ENCODE peak calls at places on chromosomes 2 and 18, in four cellular contexts. Y, Q, H and I are unnamed samples.

GRCh38 chr2:103172821-103173220 is 411.0 kb downstream of the TMEM182 start:
- DNase-seq in Y (no peak), Q (no peak), H (no peak), I (no peak)

GRCh38 chr2:106869512-106870276 is 16.3 kb downstream of the ST6GAL2 start:
- DNase-seq in Y (peak), Q (peak), H (no peak), I (peak)

GRCh38 chr18:79952996-79953559 is 1.6 kb upstream of the SLC66A2 start:
- DNase-seq in Y (peak), Q (peak), H (no peak), I (peak)

GRCh38 chr18:79519751-79520472 is 124.2 kb downstream of the NFATC1 start:
- DNase-seq in Y (no peak), Q (peak), H (peak), I (peak)

GRCh38 chr2:54836477-54836876 is 113.0 kb downstream of the EML6 start:
- DNase-seq in Y (no peak), Q (no peak), H (no peak), I (no peak)

GRCh38 chr2:67825476-67825875 is 237.3 kb downstream of the C1D start:
- DNase-seq in Y (no peak), Q (no peak), H (peak), I (no peak)

GRCh38 chr18:43067570-43067969 is 47.9 kb downstream of the RIT2 start:
- DNase-seq in Y (no peak), Q (peak), H (no peak), I (no peak)

GRCh38 chr18:63956755-63957154 is 7.7 kb downstream of the HMSD start:
- DNase-seq in Y (no peak), Q (no peak), H (no peak), I (no peak)

DNA sequence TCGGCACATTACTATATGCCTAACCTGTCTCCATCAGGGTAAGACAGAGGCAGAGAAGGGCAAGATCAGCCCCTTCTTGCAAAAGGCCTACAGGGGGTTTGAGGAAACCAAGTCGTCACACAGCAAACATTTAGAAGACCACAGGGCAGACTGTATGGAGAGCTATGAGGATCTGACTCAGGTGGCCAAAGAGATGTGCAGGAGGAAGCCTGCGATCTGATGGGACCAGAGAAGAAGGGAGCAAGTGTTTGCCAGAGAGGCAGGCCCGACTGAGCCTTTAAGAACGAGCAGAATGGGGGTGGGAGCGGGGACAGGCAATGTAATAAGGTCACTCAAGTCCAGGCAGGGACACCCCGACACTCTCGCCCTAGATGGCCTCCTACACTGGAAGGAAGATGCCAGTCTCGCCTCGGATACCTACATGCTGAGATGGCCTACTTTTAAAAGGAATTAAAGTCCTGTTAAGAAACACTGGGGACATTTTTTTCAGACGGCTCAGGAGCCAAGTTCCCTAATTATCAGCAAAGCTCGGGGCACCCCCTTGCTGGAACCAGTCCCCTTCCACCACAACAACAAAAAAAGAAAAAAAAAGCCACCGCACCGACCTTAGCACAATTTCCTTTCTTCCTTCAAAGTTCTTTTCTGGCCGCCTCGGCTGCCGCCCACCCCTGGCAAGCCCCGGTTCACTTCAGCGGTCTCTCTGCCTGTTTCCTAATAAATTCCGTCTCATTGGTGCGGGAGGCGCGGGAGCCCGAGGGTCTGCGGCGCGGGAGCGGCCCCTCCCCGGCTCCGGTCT is 1.5 kb downstream of the SFXN5 start:
- DNase-seq in Y (no peak), Q (no peak), H (peak), I (no peak)
- H3K4ac ChIP-seq in Y (no peak), Q (peak), H (peak), I (no peak)

GRCh38 chr2:181112916-181113315 is 132.5 kb downstream of the UBE2E3 start:
- DNase-seq in Y (no peak), Q (no peak), H (no peak), I (no peak)

GRCh38 chr2:181114021-181114420 is 133.6 kb downstream of the UBE2E3 start:
- DNase-seq in Y (no peak), Q (no peak), H (no peak), I (no peak)

GRCh38 chr2:181120625-181121024 is 140.2 kb downstream of the UBE2E3 start:
- DNase-seq in Y (no peak), Q (no peak), H (no peak), I (no peak)

GRCh38 chr2:181117176-181117925 is 136.9 kb downstream of the UBE2E3 start:
- DNase-seq in Y (no peak), Q (no peak), H (no peak), I (no peak)

DNA sequence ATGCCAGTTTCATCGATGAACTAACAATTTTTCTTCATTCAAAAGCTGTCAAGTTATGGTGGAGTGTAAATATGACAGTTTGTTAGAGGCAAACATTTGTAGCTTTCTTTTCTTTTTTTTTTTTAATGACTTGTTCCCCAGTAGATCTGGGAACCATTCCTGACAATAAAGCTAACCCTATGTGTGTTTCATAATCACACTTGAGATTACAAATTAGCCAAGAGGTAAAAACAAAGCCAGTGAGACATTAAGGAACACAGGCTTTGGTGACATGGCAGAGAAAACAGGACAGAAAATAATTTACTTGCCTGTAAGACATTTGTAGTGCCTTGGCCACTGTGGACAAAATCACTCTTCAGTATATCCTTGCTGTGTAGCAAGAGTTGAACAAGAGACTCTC is 135.8 kb downstream of the UBE2E3 start:
- DNase-seq in Y (no peak), Q (no peak), H (no peak), I (no peak)
- H4K5ac ChIP-seq in Y (no peak), Q (no peak), H (no peak), I (no peak)

GRCh38 chr2:72137498-72138010 is 10.1 kb downstream of the CYP26B1 start:
- DNase-seq in Y (peak), Q (peak), H (peak), I (peak)

GRCh38 chr2:72139471-72139870 is 8.2 kb downstream of the CYP26B1 start:
- DNase-seq in Y (peak), Q (no peak), H (no peak), I (no peak)

GRCh38 chr2:72138011-72138881 is 9.4 kb downstream of the CYP26B1 start:
- DNase-seq in Y (no peak), Q (no peak), H (no peak), I (peak)

GRCh38 chr2:72139871-72140620 is 7.6 kb downstream of the CYP26B1 start:
- DNase-seq in Y (no peak), Q (no peak), H (no peak), I (no peak)

GRCh38 chr2:72138921-72139381 is 8.7 kb downstream of the CYP26B1 start:
- DNase-seq in Y (no peak), Q (no peak), H (no peak), I (peak)
- H2BK15ac ChIP-seq in Y (no peak), Q (no peak), H (no peak), I (no peak)

DNA sequence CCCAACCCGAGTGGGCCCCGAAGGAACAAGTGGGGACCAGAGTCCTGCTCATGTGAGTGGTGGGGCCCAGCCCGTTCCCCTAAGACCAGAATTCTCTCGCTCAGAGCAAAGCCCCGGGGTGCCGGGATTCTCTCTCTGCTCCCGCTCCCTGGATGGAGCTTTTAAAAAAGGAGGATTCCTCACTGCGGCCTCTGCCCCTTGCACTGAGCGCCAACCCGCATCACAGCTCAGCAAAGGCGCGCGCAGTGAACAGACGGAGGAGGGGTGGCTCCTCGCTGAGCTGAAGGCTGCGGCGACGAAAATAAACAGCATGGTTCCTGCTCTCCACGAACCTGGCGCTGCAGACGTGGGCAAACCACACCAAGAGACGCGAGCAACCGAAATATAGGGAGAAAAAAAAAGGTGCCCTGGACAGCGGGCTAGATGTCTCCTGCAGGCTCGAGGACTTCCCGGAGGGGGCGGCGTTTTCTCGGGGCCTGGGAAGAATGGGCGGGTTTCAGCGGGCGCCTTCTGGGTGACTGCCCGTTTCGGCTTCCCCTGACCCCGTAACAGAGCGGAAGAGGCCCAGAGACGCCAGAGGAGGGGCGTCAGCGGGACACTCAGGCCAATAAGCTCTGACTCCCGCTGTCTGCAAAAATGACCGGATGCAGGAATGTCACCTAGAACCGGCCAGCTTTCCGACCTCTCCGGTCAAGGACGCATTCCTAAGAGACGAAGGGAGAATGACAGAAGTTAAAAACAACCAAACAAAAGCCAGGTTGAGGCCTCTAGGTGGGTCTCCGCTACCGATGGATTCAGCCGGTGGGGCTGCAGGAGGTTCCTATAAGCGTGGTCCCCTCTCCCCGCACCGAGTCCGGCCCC is 819 bp upstream of the KLF11 start:
- DNase-seq in Y (peak), Q (peak), H (peak), I (peak)
- H3K4ac ChIP-seq in Y (peak), Q (no peak), H (peak), I (no peak)

DNA sequence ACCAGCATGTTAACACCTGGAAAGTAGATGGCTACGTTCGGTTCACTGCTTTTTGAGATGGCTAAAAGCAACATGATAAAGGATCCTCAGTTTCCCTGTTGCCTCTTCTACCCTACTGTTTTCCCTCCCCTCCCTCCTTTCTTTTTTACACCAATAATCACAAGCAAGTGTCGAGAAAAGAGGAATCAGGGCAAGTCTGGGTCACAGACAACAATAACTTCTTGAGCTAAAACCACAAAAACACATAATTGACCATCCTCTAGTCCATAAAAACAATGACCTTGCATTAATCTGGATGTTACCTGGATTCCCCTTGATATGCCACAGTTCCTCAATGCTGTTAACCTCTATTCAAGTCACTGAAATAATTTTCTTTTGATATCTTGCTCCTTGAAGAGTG is 736.6 kb upstream of the GCFC2 start:
- DNase-seq in Y (no peak), Q (no peak), H (no peak), I (no peak)
- H4K5ac ChIP-seq in Y (no peak), Q (no peak), H (no peak), I (no peak)

GRCh38 chr2:17594533-17595391 is 54.3 kb downstream of the VSNL1 start:
- DNase-seq in Y (peak), Q (peak), H (peak), I (no peak)
- H2BK15ac ChIP-seq in Y (no peak), Q (no peak), H (peak), I (no peak)

GRCh38 chr2:71715241-71715750 is 261.9 kb downstream of the DYSF start:
- DNase-seq in Y (no peak), Q (no peak), H (no peak), I (no peak)
- H3K4ac ChIP-seq in Y (no peak), Q (no peak), H (no peak), I (no peak)

DNA sequence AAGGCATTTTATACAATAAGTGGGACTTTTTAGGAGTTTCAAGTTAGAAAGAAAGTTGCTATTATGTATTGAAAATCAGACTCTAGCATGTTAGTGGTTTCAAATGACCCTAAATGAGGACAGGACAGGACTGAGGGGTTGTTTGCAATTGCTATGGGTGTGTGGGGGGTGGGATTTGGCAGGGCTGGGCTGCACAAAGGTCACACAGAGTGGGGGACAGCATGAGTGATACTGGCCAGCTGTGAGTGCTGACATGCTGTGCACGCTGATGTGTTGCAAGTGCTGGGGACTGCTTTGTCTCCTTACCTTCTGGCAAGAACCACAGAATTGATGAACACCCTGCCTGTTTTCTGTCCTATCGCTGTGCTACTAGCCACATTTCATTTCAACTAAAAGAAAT is 29.8 kb downstream of the RNMT start:
- DNase-seq in Y (no peak), Q (no peak), H (no peak), I (no peak)
- H4K5ac ChIP-seq in Y (no peak), Q (no peak), H (no peak), I (no peak)

GRCh38 chr18:41887100-41887499 is 67.9 kb upstream of the PIK3C3 start:
- DNase-seq in Y (no peak), Q (no peak), H (no peak), I (no peak)
- H2BK15ac ChIP-seq in Y (no peak), Q (no peak), H (no peak), I (no peak)

GRCh38 chr2:105323117-105323516 is 6.4 kb downstream of the TGFBRAP1 start:
- DNase-seq in Y (no peak), Q (no peak), H (no peak), I (no peak)
- H3K4ac ChIP-seq in Y (no peak), Q (no peak), H (no peak), I (no peak)